ENCODE peak calls at places on chromosomes 13 and 19, in seven cellular contexts. One of them, this sample, is unnamed.

GRCh38 chr13:55298201-55298600 is 1842.5 kb upstream of the PRR20A start:
- DNase-seq in occipital lobe: no peak
- DNase-seq in hypothalamus: no peak
- DNase-seq in CD8-positive, alpha-beta T cell: no peak
- DNase-seq in effector memory CD8-positive, alpha-beta T cell: no peak
- DNase-seq in kidney tubule cell: no peak
- DNase-seq in fibroblast of the conjunctiva: no peak
- DNase-seq in this sample: no peak

GRCh38 chr13:113491418-113491883 is 940 bp upstream of the DCUN1D2 start:
- DNase-seq in occipital lobe: no peak
- DNase-seq in hypothalamus: no peak
- DNase-seq in CD8-positive, alpha-beta T cell: no peak
- DNase-seq in effector memory CD8-positive, alpha-beta T cell: no peak
- DNase-seq in kidney tubule cell: peak
- DNase-seq in fibroblast of the conjunctiva: no peak
- DNase-seq in this sample: peak

GRCh38 chr19:29881386-29881785 is 60.7 kb upstream of the URI1 start:
- DNase-seq in occipital lobe: no peak
- DNase-seq in hypothalamus: no peak
- DNase-seq in CD8-positive, alpha-beta T cell: no peak
- DNase-seq in effector memory CD8-positive, alpha-beta T cell: no peak
- DNase-seq in kidney tubule cell: peak
- DNase-seq in fibroblast of the conjunctiva: no peak
- DNase-seq in this sample: peak

GRCh38 chr13:99442273-99442895 is 58.9 kb upstream of the TM9SF2 start:
- DNase-seq in occipital lobe: no peak
- DNase-seq in hypothalamus: no peak
- DNase-seq in CD8-positive, alpha-beta T cell: peak
- DNase-seq in effector memory CD8-positive, alpha-beta T cell: peak
- DNase-seq in kidney tubule cell: peak
- DNase-seq in fibroblast of the conjunctiva: peak
- DNase-seq in this sample: peak

GRCh38 chr13:99278199-99278598 is 20.0 kb upstream of the GPR18 start:
- DNase-seq in occipital lobe: no peak
- DNase-seq in hypothalamus: no peak
- DNase-seq in CD8-positive, alpha-beta T cell: no peak
- DNase-seq in effector memory CD8-positive, alpha-beta T cell: no peak
- DNase-seq in kidney tubule cell: no peak
- DNase-seq in fibroblast of the conjunctiva: no peak
- DNase-seq in this sample: no peak

GRCh38 chr19:2540646-2541454 is 64.9 kb downstream of the GADD45B start:
- DNase-seq in occipital lobe: no peak
- DNase-seq in hypothalamus: no peak
- DNase-seq in CD8-positive, alpha-beta T cell: no peak
- DNase-seq in effector memory CD8-positive, alpha-beta T cell: no peak
- DNase-seq in kidney tubule cell: peak
- DNase-seq in fibroblast of the conjunctiva: peak
- DNase-seq in this sample: peak

GRCh38 chr13:27919934-27920676 is at the start of gene PDX1:
- DNase-seq in occipital lobe: no peak
- DNase-seq in hypothalamus: no peak
- DNase-seq in CD8-positive, alpha-beta T cell: no peak
- DNase-seq in effector memory CD8-positive, alpha-beta T cell: no peak
- DNase-seq in kidney tubule cell: peak
- DNase-seq in fibroblast of the conjunctiva: no peak
- DNase-seq in this sample: peak

GRCh38 chr13:25095862-25096453 is at the start of gene PABPC3:
- DNase-seq in occipital lobe: no peak
- DNase-seq in hypothalamus: no peak
- DNase-seq in CD8-positive, alpha-beta T cell: no peak
- DNase-seq in effector memory CD8-positive, alpha-beta T cell: no peak
- DNase-seq in kidney tubule cell: no peak
- DNase-seq in fibroblast of the conjunctiva: no peak
- DNase-seq in this sample: no peak

GRCh38 chr19:12913011-12913561 is 6.0 kb downstream of the SYCE2 start:
- DNase-seq in occipital lobe: peak
- DNase-seq in hypothalamus: peak
- DNase-seq in CD8-positive, alpha-beta T cell: no peak
- DNase-seq in effector memory CD8-positive, alpha-beta T cell: no peak
- DNase-seq in kidney tubule cell: no peak
- DNase-seq in fibroblast of the conjunctiva: peak
- DNase-seq in this sample: peak

This sample was measured in PC-3.